ENCODE peak calls at places on chromosome 7, in ten cellular contexts. C is activated T-cell treated with anti-CD3 and anti-CD28 coated beads, Interleukin-2, amount 50 U/mL, for 72 hours; M is left ventricle myocardium superior; N is fibroblast of the conjunctiva; H is AG20443; S is GDM1; U is islet precursor cell; D is fibroblast of lung; K is activated CD4-positive, alpha-beta T cell treated with anti-CD3 and anti-CD28 coated beads, Interleukin-2, amount 50 U/mL, for 1 hour; R is COR-L47. O is an unnamed sample.

GRCh38 chr7:44215531-44215930 is 14.8 kb downstream of the YKT6 start:
- DNase-seq in C (no peak), M (no peak), N (no peak), H (no peak), S (no peak), U (no peak), D (no peak), K (no peak), R (no peak), O (no peak)

GRCh38 chr7:133310232-133310852 is 57.5 kb downstream of the EXOC4 start:
- DNase-seq in C (no peak), M (no peak), N (no peak), H (no peak), S (no peak), U (no peak), D (peak; percentile 31), K (no peak), R (peak; percentile 90), O (no peak)

GRCh38 chr7:131625817-131626372 is 69.5 kb upstream of the PODXL start:
- DNase-seq in C (no peak), M (peak; percentile 58), N (no peak), H (peak; percentile 93), S (no peak), U (peak; percentile 100), D (peak; percentile 83), K (no peak), R (no peak), O (no peak)

GRCh38 chr7:122343986-122344620 is 39.6 kb upstream of the FEZF1 start:
- DNase-seq in C (no peak), M (no peak), N (no peak), H (no peak), S (no peak), U (no peak), D (no peak), K (no peak), R (no peak), O (no peak)

GRCh38 chr7:108109216-108109908 is 20.8 kb downstream of the LAMB4 start:
- DNase-seq in C (peak; percentile 2), M (no peak), N (no peak), H (peak; percentile 16), S (peak; percentile 1), U (no peak), D (no peak), K (no peak), R (peak; percentile 20), O (no peak)

GRCh38 chr7:966291-967069 is 8.9 kb downstream of the COX19 start:
- DNase-seq in C (no peak), M (peak; percentile 25), N (no peak), H (no peak), S (no peak), U (peak; percentile 40), D (no peak), K (no peak), R (no peak), O (no peak)

GRCh38 chr7:52498319-52498718 is 537.1 kb upstream of the POM121L12 start:
- DNase-seq in C (no peak), M (no peak), N (no peak), H (no peak), S (no peak), U (no peak), D (no peak), K (no peak), R (no peak), O (no peak)

GRCh38 chr7:143954163-143954894 is at the start of gene OR2F1:
- DNase-seq in C (no peak), M (no peak), N (no peak), H (no peak), S (no peak), U (no peak), D (no peak), K (no peak), R (no peak), O (no peak)

GRCh38 chr7:114663502-114663901 is 248.9 kb downstream of the FOXP2 start:
- DNase-seq in C (no peak), M (no peak), N (peak; percentile 43), H (peak; percentile 16), S (no peak), U (no peak), D (peak; percentile 12), K (no peak), R (peak; percentile 54), O (peak; percentile 22)

GRCh38 chr7:26151096-26151495 is 902 bp upstream of the NFE2L3 start:
- DNase-seq in C (no peak), M (no peak), N (no peak), H (no peak), S (no peak), U (no peak), D (no peak), K (no peak), R (no peak), O (no peak)

GRCh38 chr7:142927085-142927745 is 6.3 kb downstream of the TRPV5 start:
- DNase-seq in C (no peak), M (no peak), N (no peak), H (no peak), S (no peak), U (peak; percentile 21), D (no peak), K (no peak), R (no peak), O (no peak)

GRCh38 chr7:55931421-55932151 is 20.1 kb upstream of the MRPS17 start:
- DNase-seq in C (no peak), M (no peak), N (no peak), H (no peak), S (no peak), U (no peak), D (no peak), K (no peak), R (no peak), O (no peak)

O was measured in hippocampal formation.